ENCODE peak calls at places on chromosomes 6 and 20, in seven cellular contexts. One of them, this sample, is unnamed.

GRCh38 chr6:154930490-154930889 is 64.6 kb upstream of the TIAM2 start:
- DNase-seq in astrocyte of the spinal cord: no peak
- DNase-seq in amniotic stem cell: no peak
- DNase-seq in NCI-H774: no peak
- DNase-seq in NCI-H2081: no peak
- DNase-seq in neural crest cell: no peak
- DNase-seq in nephron progenitor cell: no peak
- DNase-seq in this sample: no peak

GRCh38 chr6:21785162-21785561 is 191.6 kb downstream of the SOX4 start:
- DNase-seq in astrocyte of the spinal cord: no peak
- DNase-seq in amniotic stem cell: no peak
- DNase-seq in NCI-H774: no peak
- DNase-seq in NCI-H2081: no peak
- DNase-seq in neural crest cell: no peak
- DNase-seq in nephron progenitor cell: no peak
- DNase-seq in this sample: no peak

GRCh38 chr6:125918681-125919566 is 37.6 kb upstream of the HINT3 start:
- DNase-seq in astrocyte of the spinal cord: peak; percentile 82
- DNase-seq in amniotic stem cell: peak; percentile 76
- DNase-seq in NCI-H774: peak; percentile 51
- DNase-seq in NCI-H2081: peak; percentile 9
- DNase-seq in neural crest cell: no peak
- DNase-seq in nephron progenitor cell: no peak
- DNase-seq in this sample: no peak

GRCh38 chr20:11582073-11582472 is 335.6 kb upstream of the BTBD3 start:
- DNase-seq in astrocyte of the spinal cord: peak; percentile 7
- DNase-seq in amniotic stem cell: no peak
- DNase-seq in NCI-H774: no peak
- DNase-seq in NCI-H2081: no peak
- DNase-seq in neural crest cell: no peak
- DNase-seq in nephron progenitor cell: no peak
- DNase-seq in this sample: no peak

GRCh38 chr6:16239090-16239797 is 857 bp downstream of the GMPR start:
- DNase-seq in astrocyte of the spinal cord: peak; percentile 70
- DNase-seq in amniotic stem cell: no peak
- DNase-seq in NCI-H774: no peak
- DNase-seq in NCI-H2081: no peak
- DNase-seq in neural crest cell: no peak
- DNase-seq in nephron progenitor cell: peak; percentile 48
- DNase-seq in this sample: no peak

GRCh38 chr20:23161968-23162696 is 76.0 kb upstream of the CD93 start:
- DNase-seq in astrocyte of the spinal cord: peak; percentile 72
- DNase-seq in amniotic stem cell: no peak
- DNase-seq in NCI-H774: peak; percentile 87
- DNase-seq in NCI-H2081: peak; percentile 67
- DNase-seq in neural crest cell: no peak
- DNase-seq in nephron progenitor cell: no peak
- DNase-seq in this sample: peak; percentile 83

GRCh38 chr6:33776186-33776585 is 12.7 kb downstream of the LEMD2 start:
- DNase-seq in astrocyte of the spinal cord: no peak
- DNase-seq in amniotic stem cell: no peak
- DNase-seq in NCI-H774: no peak
- DNase-seq in NCI-H2081: no peak
- DNase-seq in neural crest cell: no peak
- DNase-seq in nephron progenitor cell: no peak
- DNase-seq in this sample: no peak

GRCh38 chr6:20266851-20267608 is 54.8 kb upstream of the MBOAT1 start:
- DNase-seq in astrocyte of the spinal cord: no peak
- DNase-seq in amniotic stem cell: no peak
- DNase-seq in NCI-H774: no peak
- DNase-seq in NCI-H2081: no peak
- DNase-seq in neural crest cell: no peak
- DNase-seq in nephron progenitor cell: no peak
- DNase-seq in this sample: no peak

GRCh38 chr20:49460916-49461315 is 21.6 kb downstream of the KCNB1 start:
- DNase-seq in astrocyte of the spinal cord: peak; percentile 3
- DNase-seq in amniotic stem cell: no peak
- DNase-seq in NCI-H774: no peak
- DNase-seq in NCI-H2081: no peak
- DNase-seq in neural crest cell: no peak
- DNase-seq in nephron progenitor cell: no peak
- DNase-seq in this sample: no peak

GRCh38 chr20:59042151-59042795 is at the start of gene PRELID3B:
- DNase-seq in astrocyte of the spinal cord: no peak
- DNase-seq in amniotic stem cell: no peak
- DNase-seq in NCI-H774: no peak
- DNase-seq in NCI-H2081: no peak
- DNase-seq in neural crest cell: no peak
- DNase-seq in nephron progenitor cell: no peak
- DNase-seq in this sample: no peak

GRCh38 chr20:62274332-62275262 is 28.2 kb upstream of the ADRM1 start:
- DNase-seq in astrocyte of the spinal cord: no peak
- DNase-seq in amniotic stem cell: no peak
- DNase-seq in NCI-H774: no peak
- DNase-seq in NCI-H2081: no peak
- DNase-seq in neural crest cell: no peak
- DNase-seq in nephron progenitor cell: peak; percentile 20
- DNase-seq in this sample: no peak

GRCh38 chr20:63534427-63534830 is 2.7 kb downstream of the PTK6 start:
- DNase-seq in astrocyte of the spinal cord: no peak
- DNase-seq in amniotic stem cell: no peak
- DNase-seq in NCI-H774: no peak
- DNase-seq in NCI-H2081: no peak
- DNase-seq in neural crest cell: no peak
- DNase-seq in nephron progenitor cell: no peak
- DNase-seq in this sample: no peak

GRCh38 chr6:43948527-43949450 is 178.5 kb downstream of the MRPL14 start:
- DNase-seq in astrocyte of the spinal cord: peak; percentile 78
- DNase-seq in amniotic stem cell: no peak
- DNase-seq in NCI-H774: no peak
- DNase-seq in NCI-H2081: no peak
- DNase-seq in neural crest cell: no peak
- DNase-seq in nephron progenitor cell: no peak
- DNase-seq in this sample: no peak

GRCh38 chr20:822651-823325 is 10.7 kb upstream of the FAM110A start:
- DNase-seq in astrocyte of the spinal cord: no peak
- DNase-seq in amniotic stem cell: no peak
- DNase-seq in NCI-H774: no peak
- DNase-seq in NCI-H2081: no peak
- DNase-seq in neural crest cell: no peak
- DNase-seq in nephron progenitor cell: no peak
- DNase-seq in this sample: no peak

GRCh38 chr6:33578588-33579011 is 1.5 kb downstream of the BAK1 start:
- DNase-seq in astrocyte of the spinal cord: no peak
- DNase-seq in amniotic stem cell: no peak
- DNase-seq in NCI-H774: no peak
- DNase-seq in NCI-H2081: no peak
- DNase-seq in neural crest cell: no peak
- DNase-seq in nephron progenitor cell: no peak
- DNase-seq in this sample: no peak

This sample was measured in NCI-H1092.